ENCODE peak calls at places on chromosomes 12 and 14, in nine cellular contexts. One of them, this sample, is unnamed.

GRCh38 chr14:65260786-65261185 is 151.7 kb upstream of the FUT8 start:
- DNase-seq in Kasumi-1: no peak
- DNase-seq in A673: no peak
- DNase-seq in cardiac fibroblast: peak
- DNase-seq in foreskin melanocyte: no peak
- DNase-seq in left ventricle myocardium inferior: no peak
- DNase-seq in smooth muscle cell of the brain vasculature: no peak
- DNase-seq in right lobe of liver: no peak
- DNase-seq in body of pancreas: no peak
- DNase-seq in this sample: no peak

GRCh38 chr14:90580381-90581335 is 183.8 kb downstream of the CALM1 start:
- DNase-seq in Kasumi-1: no peak
- DNase-seq in A673: peak
- DNase-seq in cardiac fibroblast: no peak
- DNase-seq in foreskin melanocyte: no peak
- DNase-seq in left ventricle myocardium inferior: no peak
- DNase-seq in smooth muscle cell of the brain vasculature: peak
- DNase-seq in right lobe of liver: no peak
- DNase-seq in body of pancreas: no peak
- DNase-seq in this sample: no peak

GRCh38 chr12:10385181-10385613 is 4.6 kb downstream of the KLRK1 start:
- DNase-seq in Kasumi-1: no peak
- DNase-seq in A673: peak
- DNase-seq in cardiac fibroblast: peak
- DNase-seq in foreskin melanocyte: peak
- DNase-seq in left ventricle myocardium inferior: no peak
- DNase-seq in smooth muscle cell of the brain vasculature: no peak
- DNase-seq in right lobe of liver: no peak
- DNase-seq in body of pancreas: no peak
- DNase-seq in this sample: no peak

GRCh38 chr12:120158351-120158750 is 36.2 kb downstream of the GCN1 start:
- DNase-seq in Kasumi-1: no peak
- DNase-seq in A673: no peak
- DNase-seq in cardiac fibroblast: no peak
- DNase-seq in foreskin melanocyte: no peak
- DNase-seq in left ventricle myocardium inferior: no peak
- DNase-seq in smooth muscle cell of the brain vasculature: no peak
- DNase-seq in right lobe of liver: no peak
- DNase-seq in body of pancreas: no peak
- DNase-seq in this sample: no peak

GRCh38 chr12:120480211-120480610 is 10.7 kb upstream of the SRSF9 start:
- DNase-seq in Kasumi-1: no peak
- DNase-seq in A673: no peak
- DNase-seq in cardiac fibroblast: no peak
- DNase-seq in foreskin melanocyte: no peak
- DNase-seq in left ventricle myocardium inferior: no peak
- DNase-seq in smooth muscle cell of the brain vasculature: no peak
- DNase-seq in right lobe of liver: no peak
- DNase-seq in body of pancreas: no peak
- DNase-seq in this sample: no peak

GRCh38 chr14:20617138-20618003 is 24.1 kb downstream of the OR6S1 start:
- DNase-seq in Kasumi-1: no peak
- DNase-seq in A673: no peak
- DNase-seq in cardiac fibroblast: no peak
- DNase-seq in foreskin melanocyte: no peak
- DNase-seq in left ventricle myocardium inferior: no peak
- DNase-seq in smooth muscle cell of the brain vasculature: no peak
- DNase-seq in right lobe of liver: no peak
- DNase-seq in body of pancreas: no peak
- DNase-seq in this sample: no peak

GRCh38 chr14:34175574-34175973 is 224.7 kb upstream of the EGLN3 start:
- DNase-seq in Kasumi-1: no peak
- DNase-seq in A673: no peak
- DNase-seq in cardiac fibroblast: no peak
- DNase-seq in foreskin melanocyte: no peak
- DNase-seq in left ventricle myocardium inferior: no peak
- DNase-seq in smooth muscle cell of the brain vasculature: no peak
- DNase-seq in right lobe of liver: no peak
- DNase-seq in body of pancreas: no peak
- DNase-seq in this sample: no peak

GRCh38 chr14:24392327-24393098 is 6.3 kb upstream of the NYNRIN start:
- DNase-seq in Kasumi-1: no peak
- DNase-seq in A673: peak
- DNase-seq in cardiac fibroblast: peak
- DNase-seq in foreskin melanocyte: no peak
- DNase-seq in left ventricle myocardium inferior: no peak
- DNase-seq in smooth muscle cell of the brain vasculature: no peak
- DNase-seq in right lobe of liver: no peak
- DNase-seq in body of pancreas: no peak
- DNase-seq in this sample: no peak

GRCh38 chr12:29563636-29564035 is 66.2 kb upstream of the OVCH1 start:
- DNase-seq in Kasumi-1: peak
- DNase-seq in A673: no peak
- DNase-seq in cardiac fibroblast: no peak
- DNase-seq in foreskin melanocyte: no peak
- DNase-seq in left ventricle myocardium inferior: no peak
- DNase-seq in smooth muscle cell of the brain vasculature: no peak
- DNase-seq in right lobe of liver: no peak
- DNase-seq in body of pancreas: no peak
- DNase-seq in this sample: no peak

GRCh38 chr12:85866929-85867776 is 6.9 kb upstream of the NTS start:
- DNase-seq in Kasumi-1: peak
- DNase-seq in A673: peak
- DNase-seq in cardiac fibroblast: peak
- DNase-seq in foreskin melanocyte: peak
- DNase-seq in left ventricle myocardium inferior: no peak
- DNase-seq in smooth muscle cell of the brain vasculature: peak
- DNase-seq in right lobe of liver: no peak
- DNase-seq in body of pancreas: peak
- DNase-seq in this sample: no peak

GRCh38 chr12:112599871-112600270 is 181.1 kb downstream of the PTPN11 start:
- DNase-seq in Kasumi-1: no peak
- DNase-seq in A673: peak
- DNase-seq in cardiac fibroblast: peak
- DNase-seq in foreskin melanocyte: peak
- DNase-seq in left ventricle myocardium inferior: no peak
- DNase-seq in smooth muscle cell of the brain vasculature: no peak
- DNase-seq in right lobe of liver: peak
- DNase-seq in body of pancreas: no peak
- DNase-seq in this sample: no peak

GRCh38 chr12:102342281-102343006 is 137.9 kb downstream of the IGF1 start:
- DNase-seq in Kasumi-1: no peak
- DNase-seq in A673: no peak
- DNase-seq in cardiac fibroblast: no peak
- DNase-seq in foreskin melanocyte: no peak
- DNase-seq in left ventricle myocardium inferior: no peak
- DNase-seq in smooth muscle cell of the brain vasculature: no peak
- DNase-seq in right lobe of liver: peak
- DNase-seq in body of pancreas: peak
- DNase-seq in this sample: no peak

GRCh38 chr14:55518391-55518790 is 61.6 kb upstream of the KTN1 start:
- DNase-seq in Kasumi-1: no peak
- DNase-seq in A673: no peak
- DNase-seq in cardiac fibroblast: peak
- DNase-seq in foreskin melanocyte: peak
- DNase-seq in left ventricle myocardium inferior: no peak
- DNase-seq in smooth muscle cell of the brain vasculature: no peak
- DNase-seq in right lobe of liver: no peak
- DNase-seq in body of pancreas: no peak
- DNase-seq in this sample: no peak

GRCh38 chr12:81468206-81468605 is 290.9 kb downstream of the PPFIA2 start:
- DNase-seq in Kasumi-1: no peak
- DNase-seq in A673: peak
- DNase-seq in cardiac fibroblast: peak
- DNase-seq in foreskin melanocyte: no peak
- DNase-seq in left ventricle myocardium inferior: no peak
- DNase-seq in smooth muscle cell of the brain vasculature: no peak
- DNase-seq in right lobe of liver: no peak
- DNase-seq in body of pancreas: no peak
- DNase-seq in this sample: no peak

GRCh38 chr14:95901014-95901413 is 24.4 kb downstream of the TUNAR start:
- DNase-seq in Kasumi-1: no peak
- DNase-seq in A673: no peak
- DNase-seq in cardiac fibroblast: no peak
- DNase-seq in foreskin melanocyte: no peak
- DNase-seq in left ventricle myocardium inferior: no peak
- DNase-seq in smooth muscle cell of the brain vasculature: no peak
- DNase-seq in right lobe of liver: no peak
- DNase-seq in body of pancreas: no peak
- DNase-seq in this sample: no peak

GRCh38 chr14:76576047-76576741 is 185.1 kb upstream of the VASH1 start:
- DNase-seq in Kasumi-1: no peak
- DNase-seq in A673: peak
- DNase-seq in cardiac fibroblast: peak
- DNase-seq in foreskin melanocyte: no peak
- DNase-seq in left ventricle myocardium inferior: no peak
- DNase-seq in smooth muscle cell of the brain vasculature: no peak
- DNase-seq in right lobe of liver: no peak
- DNase-seq in body of pancreas: peak
- DNase-seq in this sample: no peak

GRCh38 chr12:89873745-89874144 is 165.1 kb upstream of the ATP2B1 start:
- DNase-seq in Kasumi-1: no peak
- DNase-seq in A673: no peak
- DNase-seq in cardiac fibroblast: peak
- DNase-seq in foreskin melanocyte: no peak
- DNase-seq in left ventricle myocardium inferior: no peak
- DNase-seq in smooth muscle cell of the brain vasculature: no peak
- DNase-seq in right lobe of liver: no peak
- DNase-seq in body of pancreas: no peak
- DNase-seq in this sample: no peak

GRCh38 chr12:81668475-81668874 is 90.7 kb downstream of the PPFIA2 start:
- DNase-seq in Kasumi-1: peak
- DNase-seq in A673: peak
- DNase-seq in cardiac fibroblast: peak
- DNase-seq in foreskin melanocyte: peak
- DNase-seq in left ventricle myocardium inferior: no peak
- DNase-seq in smooth muscle cell of the brain vasculature: peak
- DNase-seq in right lobe of liver: no peak
- DNase-seq in body of pancreas: no peak
- DNase-seq in this sample: no peak

GRCh38 chr12:76047060-76047459 is 15.5 kb upstream of the PHLDA1 start:
- DNase-seq in Kasumi-1: no peak
- DNase-seq in A673: no peak
- DNase-seq in cardiac fibroblast: no peak
- DNase-seq in foreskin melanocyte: no peak
- DNase-seq in left ventricle myocardium inferior: no peak
- DNase-seq in smooth muscle cell of the brain vasculature: no peak
- DNase-seq in right lobe of liver: no peak
- DNase-seq in body of pancreas: no peak
- DNase-seq in this sample: no peak

This sample was measured in GM18507.